ENCODE peak calls at places on chromosomes 12 and 14, in six cellular contexts. S is GM23338, B is HCT116, Z is fibroblast of lung, M is hepatocyte, W is astrocyte. K is an unnamed sample.

GRCh38 chr12:99259040-99259934 is 388.3 kb upstream of the GARIN6 start:
- DNase-seq in S (peak), W (peak), M (no peak), Z (no peak), B (no peak), K (no peak)

GRCh38 chr12:93198086-93198485 is 179.6 kb upstream of the NUDT4 start:
- DNase-seq in Z (peak), S (no peak), W (peak), B (peak), M (peak), K (peak)

GRCh38 chr14:102690509-102691286 is 86.6 kb upstream of the TRAF3 start:
- DNase-seq in M (peak), W (no peak), Z (no peak), S (no peak), B (no peak), K (no peak)

GRCh38 chr12:24742378-24742777 is 206.5 kb downstream of the BCAT1 start:
- DNase-seq in W (no peak), Z (no peak), M (no peak), S (no peak), B (no peak), K (no peak)

GRCh38 chr12:26789731-26790644 is 43.0 kb downstream of the ITPR2 start:
- DNase-seq in Z (peak), S (no peak), W (peak), B (no peak), M (no peak), K (peak)

GRCh38 chr14:54478621-54479215 is 10.1 kb downstream of the GMFB start:
- DNase-seq in S (no peak), W (no peak), M (no peak), Z (no peak), B (no peak), K (no peak)

GRCh38 chr14:74064883-74065282 is 19.4 kb downstream of the ALDH6A1 start:
- DNase-seq in W (no peak), Z (peak), S (no peak), M (no peak), B (no peak), K (no peak)

GRCh38 chr12:109621864-109622485 is 48.4 kb downstream of the MVK start:
- DNase-seq in Z (no peak), M (no peak), B (no peak), W (no peak), S (peak), K (no peak)

GRCh38 chr12:46219892-46220655 is 48.8 kb downstream of the SLC38A1 start:
- DNase-seq in M (no peak), W (peak), Z (peak), S (no peak), B (peak), K (peak)

GRCh38 chr12:25884024-25884919 is 74.2 kb upstream of the RASSF8 start:
- DNase-seq in S (peak), Z (no peak), M (no peak), W (no peak), B (no peak), K (no peak)

GRCh38 chr12:27179399-27180214 is 64.5 kb upstream of the STK38L start:
- DNase-seq in M (peak), S (no peak), W (peak), B (peak), Z (peak), K (peak)

GRCh38 chr12:46950116-46950515 is 124.3 kb upstream of the SLC38A4 start:
- DNase-seq in W (no peak), B (no peak), M (no peak), Z (no peak), S (no peak), K (peak)

GRCh38 chr12:45446013-45446412 is 230.1 kb downstream of the ANO6 start:
- DNase-seq in Z (no peak), W (no peak), M (no peak), B (no peak), S (no peak), K (no peak)

GRCh38 chr12:75831413-75831812 is 200.2 kb downstream of the PHLDA1 start:
- DNase-seq in M (no peak), Z (peak), W (peak), S (no peak), B (no peak), K (no peak)

GRCh38 chr14:32306549-32306948 is 22.5 kb upstream of the AKAP6 start:
- DNase-seq in W (no peak), M (no peak), B (no peak), S (no peak), Z (no peak), K (no peak)

GRCh38 chr14:101601603-101602465 is 40.5 kb downstream of the DIO3 start:
- DNase-seq in Z (no peak), B (no peak), M (no peak), S (peak), W (no peak), K (no peak)

GRCh38 chr14:72476657-72477499 is 417.0 kb downstream of the DPF3 start:
- DNase-seq in W (peak), Z (peak), S (peak), B (peak), M (peak), K (peak)

GRCh38 chr12:108828774-108829173 is 28.6 kb downstream of the SSH1 start:
- DNase-seq in B (peak), Z (peak), W (peak), M (no peak), S (no peak), K (no peak)

GRCh38 chr12:62158416-62159360 is 101.5 kb upstream of the USP15 start:
- DNase-seq in B (no peak), Z (no peak), S (no peak), M (no peak), W (no peak), K (no peak)

GRCh38 chr14:99702115-99702514 is 18.0 kb downstream of the CYP46A1 start:
- DNase-seq in S (no peak), M (no peak), Z (no peak), B (no peak), W (no peak), K (no peak)

GRCh38 chr12:1534708-1535107 is 59.7 kb downstream of the FBXL14 start:
- DNase-seq in Z (no peak), B (no peak), W (no peak), S (no peak), M (no peak), K (no peak)

GRCh38 chr14:104109731-104110361 is 24.3 kb downstream of the ASPG start:
- DNase-seq in W (no peak), Z (no peak), S (no peak), M (no peak), B (no peak), K (no peak)

GRCh38 chr14:94665121-94665520 is 52.9 kb downstream of the SERPINA3 start:
- DNase-seq in W (peak), Z (peak), M (no peak), B (no peak), S (no peak), K (no peak)

GRCh38 chr12:86774841-86775386 is 518.7 kb upstream of the MGAT4C start:
- DNase-seq in M (no peak), S (no peak), W (peak), Z (peak), B (no peak), K (no peak)

GRCh38 chr14:74326369-74327152 is 21.7 kb upstream of the VRTN start:
- DNase-seq in M (peak), Z (no peak), S (peak), B (no peak), W (no peak), K (no peak)

GRCh38 chr12:43856932-43857331 is 21.1 kb downstream of the TMEM117 start:
- DNase-seq in Z (no peak), B (no peak), S (no peak), M (no peak), W (no peak), K (no peak)

GRCh38 chr12:122964439-122965257 is 1.6 kb downstream of the ABCB9 start:
- DNase-seq in M (no peak), Z (no peak), B (no peak), S (no peak), W (no peak), K (no peak)

GRCh38 chr14:95070748-95071435 is 86.4 kb downstream of the DICER1 start:
- DNase-seq in S (no peak), W (no peak), B (no peak), M (no peak), Z (no peak), K (no peak)

GRCh38 chr12:91434081-91434480 is 251.5 kb upstream of the DCN start:
- DNase-seq in Z (no peak), S (no peak), M (no peak), B (no peak), W (no peak), K (no peak)

GRCh38 chr12:6312529-6313325 is 2.2 kb downstream of the PLEKHG6 start:
- DNase-seq in M (peak), S (peak), W (no peak), Z (no peak), B (no peak), K (peak)

GRCh38 chr14:104228716-104229620 is 90.6 kb downstream of the KIF26A start:
- DNase-seq in B (no peak), S (no peak), W (no peak), M (no peak), Z (no peak), K (no peak)

GRCh38 chr12:132410849-132411248 is 79.1 kb upstream of the FBRSL1 start:
- DNase-seq in Z (no peak), W (no peak), S (no peak), B (no peak), M (no peak), K (no peak)

GRCh38 chr12:106078358-106079025 is 60.3 kb downstream of the NUAK1 start:
- DNase-seq in W (peak), Z (peak), S (no peak), M (no peak), B (no peak), K (peak)

GRCh38 chr14:100297320-100298300 is 8.6 kb downstream of the SLC25A29 start:
- DNase-seq in W (peak), M (peak), B (no peak), S (no peak), Z (peak), K (no peak)

GRCh38 chr12:65414526-65414925 is 136.0 kb downstream of the MSRB3 start:
- DNase-seq in M (no peak), B (no peak), S (no peak), W (no peak), Z (no peak), K (no peak)

GRCh38 chr12:109656681-109657262 is 56.9 kb upstream of the FAM222A start:
- DNase-seq in M (no peak), B (no peak), Z (no peak), S (no peak), W (no peak), K (no peak)

DNA sequence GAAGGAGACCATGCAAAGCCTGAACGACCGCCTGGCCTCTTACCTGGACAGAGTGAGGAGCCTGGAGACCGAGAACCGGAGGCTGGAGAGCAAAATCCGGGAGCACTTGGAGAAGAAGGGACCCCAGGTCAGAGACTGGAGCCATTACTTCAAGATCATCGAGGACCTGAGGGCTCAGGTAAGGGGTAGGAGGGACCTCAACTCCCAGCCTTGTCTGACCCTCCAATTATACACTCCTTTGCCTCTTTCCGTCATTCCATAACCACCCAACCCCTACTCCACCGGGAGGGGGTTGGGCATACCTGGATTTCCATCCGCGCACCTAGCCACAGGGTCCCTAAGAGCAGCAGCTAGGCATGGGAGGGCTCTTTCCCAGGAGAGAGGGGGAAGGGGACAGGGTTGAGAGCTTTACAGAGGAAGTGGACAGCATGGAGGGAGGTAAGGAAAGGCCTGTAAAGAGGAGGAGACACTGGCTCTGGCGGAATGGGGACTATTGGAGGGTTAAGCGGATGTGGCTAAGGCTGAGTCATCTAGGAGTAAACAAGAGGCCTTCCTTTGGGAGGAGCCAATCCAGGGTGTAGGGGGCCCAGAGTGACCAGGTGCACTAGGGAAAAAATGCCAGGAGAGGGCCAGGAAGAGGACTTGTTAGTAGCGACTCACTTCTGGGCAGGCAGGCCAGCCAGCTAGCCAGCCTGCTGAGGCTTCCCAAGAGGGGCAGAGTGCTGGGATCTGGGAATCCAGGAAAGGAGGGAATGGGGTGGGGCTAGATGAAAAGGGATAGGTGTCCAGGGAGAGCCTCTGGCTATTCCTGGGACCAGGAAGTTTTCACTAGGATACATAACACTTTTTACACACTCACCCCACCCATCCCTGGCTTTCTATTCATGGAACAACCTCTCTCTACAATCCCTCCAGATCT is 754 bp downstream of the KRT18 start:
- DNase-seq in W (peak), Z (peak), B (peak), M (peak), S (peak), K (peak)
- TF ChIP-seq EZH2 in W (no peak), Z (no peak), B (no peak), M (no peak), S (no peak), K (no peak)

GRCh38 chr12:48973992-48974673 is 2.6 kb upstream of the WNT10B start:
- DNase-seq in B (no peak), W (peak), M (peak), S (peak), Z (peak), K (no peak)

GRCh38 chr12:48973084-48973483 is 1.5 kb upstream of the WNT10B start:
- DNase-seq in M (no peak), W (no peak), S (no peak), Z (peak), B (no peak), K (no peak)

GRCh38 chr12:48972213-48973021 is 882 bp upstream of the WNT10B start:
- DNase-seq in M (no peak), B (no peak), W (peak), S (peak), Z (peak), K (peak)

GRCh38 chr12:48970702-48971334 is 717 bp downstream of the WNT10B start:
- DNase-seq in Z (no peak), B (no peak), M (no peak), W (no peak), S (peak), K (no peak)

GRCh38 chr12:48973531-48973930 is 2.0 kb upstream of the WNT10B start:
- DNase-seq in W (no peak), S (no peak), Z (peak), B (no peak), M (no peak), K (no peak)
- TF ChIP-seq CTCF in W (no peak), S (no peak), Z (no peak), B (no peak), M (no peak), K (no peak)

DNA sequence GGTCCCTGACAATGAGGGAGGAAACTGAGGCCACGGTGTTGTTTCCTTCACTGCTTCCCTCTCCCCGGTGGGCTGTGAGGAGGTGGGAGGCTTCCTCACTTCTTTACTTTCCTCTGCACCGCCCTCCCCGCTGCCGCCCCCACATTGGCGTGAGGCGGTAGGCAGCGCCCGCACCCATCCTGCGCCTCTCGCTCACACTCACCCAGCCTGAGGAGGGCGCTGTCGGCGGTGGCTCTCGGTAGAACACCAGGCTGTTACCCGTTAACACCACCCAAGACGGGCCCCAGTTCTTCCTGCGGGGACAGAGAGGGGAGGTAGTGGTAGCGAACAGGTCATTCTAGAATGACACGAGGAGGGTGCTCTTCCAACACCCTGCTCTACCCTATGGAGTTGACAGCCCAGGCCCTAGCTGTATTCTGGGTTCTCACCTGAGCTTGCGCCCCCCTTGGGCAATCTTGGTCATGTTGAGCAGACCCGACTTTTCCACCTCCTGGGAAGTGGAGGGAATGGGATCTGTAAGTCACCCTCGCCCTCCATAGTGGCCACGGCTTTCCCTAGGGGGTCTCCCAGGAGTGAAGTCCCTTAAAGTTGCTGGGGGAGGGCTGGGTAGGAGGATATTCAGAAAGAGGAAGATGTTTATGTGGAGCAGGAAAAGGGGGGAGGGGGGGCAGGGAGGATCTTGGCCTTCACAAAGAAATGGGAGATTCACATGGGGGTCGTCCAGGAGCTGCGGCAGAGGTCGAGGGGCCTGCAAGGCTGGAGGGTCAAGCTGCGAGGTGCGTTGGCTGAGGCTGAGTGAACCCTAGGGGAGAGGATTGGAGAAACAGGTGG is 3.3 kb downstream of the ARHGAP9 start:
- DNase-seq in W (no peak), M (no peak), S (peak), Z (no peak), B (no peak), K (no peak)
- TF ChIP-seq EZH2 in W (peak), M (peak), S (no peak), Z (no peak), B (no peak), K (peak)

GRCh38 chr12:72282721-72283120 is 10.6 kb downstream of the TRHDE start:
- DNase-seq in M (peak), B (no peak), W (no peak), Z (peak), S (peak), K (peak)
- TF ChIP-seq CTCF in M (peak), B (peak), W (peak), Z (peak), S (peak), K (peak)

GRCh38 chr14:60508707-60509437 is at the start of gene SIX6:
- DNase-seq in B (no peak), W (peak), Z (no peak), M (peak), S (peak), K (no peak)
- TF ChIP-seq EZH2 in B (no peak), W (no peak), Z (no peak), M (no peak), S (peak), K (peak)

GRCh38 chr14:24147761-24148428 is 597 bp downstream of the RNF31 start:
- DNase-seq in M (no peak), B (no peak), Z (no peak), S (no peak), W (no peak), K (no peak)

GRCh38 chr14:24145219-24145618 is 1.2 kb downstream of the PSME2 start:
- DNase-seq in S (no peak), W (no peak), Z (no peak), B (no peak), M (no peak), K (no peak)

GRCh38 chr14:24146978-24147760 is at the start of gene RNF31:
- DNase-seq in Z (peak), B (peak), M (peak), S (peak), W (peak), K (peak)

GRCh38 chr14:24145700-24146621 is at the start of gene PSME2:
- DNase-seq in B (no peak), S (no peak), Z (no peak), M (no peak), W (peak), K (no peak)

DNA sequence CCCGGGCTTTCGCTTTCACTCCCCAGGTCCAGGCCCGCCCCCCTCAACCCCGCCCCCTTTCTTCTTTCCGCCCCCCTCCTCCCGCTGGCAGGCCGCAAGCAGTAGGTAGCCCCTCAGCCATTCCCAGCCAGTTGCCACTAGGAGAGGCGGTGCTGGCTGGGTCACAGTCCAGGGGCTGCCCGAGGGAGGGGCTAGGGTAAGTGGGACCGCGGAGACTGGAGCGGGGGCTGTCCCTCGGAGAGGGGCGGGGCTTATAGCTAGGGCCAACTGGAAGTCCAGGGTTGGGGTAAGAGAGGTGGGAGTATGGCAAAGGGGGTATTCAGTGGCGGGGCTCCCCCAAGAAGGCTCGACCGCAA is 190 bp upstream of the PSME2 start:
- DNase-seq in Z (peak), M (peak), S (peak), W (peak), B (peak), K (peak)
- TF ChIP-seq CTCF in Z (no peak), M (no peak), S (no peak), W (no peak), B (no peak), K (no peak)